ENCODE peak calls at places on chromosomes 3 and 15, in five cellular contexts. S is HepG2, N is MM.1S, Q is K562, H is astrocyte. G is an unnamed sample.

GRCh38 chr3:12758025-12758830 is 831 bp downstream of the TMEM40 start:
- DNase-seq in S (no peak), H (peak), N (peak), Q (no peak), G (peak)

GRCh38 chr15:77083381-77084160 is 12.7 kb upstream of the TSPAN3 start:
- DNase-seq in N (no peak), H (peak), S (peak), Q (no peak), G (peak)

GRCh38 chr3:138455801-138456716 is 21.6 kb downstream of the ESYT3 start:
- DNase-seq in Q (no peak), N (no peak), S (no peak), H (peak), G (no peak)

GRCh38 chr3:42185044-42185443 is 80.9 kb downstream of the CCK start:
- DNase-seq in H (peak), Q (no peak), S (no peak), N (no peak), G (peak)

GRCh38 chr15:74421302-74422245 is 12.2 kb downstream of the SEMA7A start:
- DNase-seq in N (no peak), H (no peak), Q (no peak), S (peak), G (no peak)

GRCh38 chr15:40282870-40283614 is at the start of gene ANKRD63:
- DNase-seq in Q (peak), N (no peak), H (no peak), S (no peak), G (no peak)

GRCh38 chr3:59818033-59818936 is 768.5 kb upstream of the CFAP20DC start:
- DNase-seq in N (no peak), H (peak), Q (peak), S (no peak), G (peak)

GRCh38 chr3:179695672-179696313 is 43.0 kb downstream of the USP13 start:
- DNase-seq in N (no peak), S (no peak), Q (no peak), H (no peak), G (no peak)

GRCh38 chr3:187822402-187822801 is 77.1 kb upstream of the BCL6 start:
- DNase-seq in N (no peak), H (no peak), Q (no peak), S (no peak), G (no peak)

DNA sequence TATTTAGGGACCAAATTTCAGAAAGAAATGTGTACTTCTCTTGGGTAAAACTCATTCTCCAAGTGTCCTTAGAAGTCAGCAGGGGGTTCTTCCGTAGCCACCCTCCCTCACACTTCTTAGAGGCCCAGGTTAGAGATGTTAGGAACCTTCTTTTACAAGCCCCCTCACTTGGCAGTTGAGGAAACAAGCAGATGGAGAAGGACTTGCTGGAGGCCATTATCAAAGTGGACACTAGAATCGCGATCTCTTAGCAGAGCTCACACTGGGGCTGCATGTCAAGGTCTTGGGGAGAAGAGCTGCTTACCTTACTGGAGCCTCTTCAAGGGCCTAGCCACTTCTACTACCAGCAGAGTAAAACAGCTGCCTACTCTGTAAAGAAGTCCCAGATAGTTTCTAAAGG is 69.4 kb upstream of the POLG start:
- DNase-seq in Q (no peak), S (no peak), N (no peak), H (no peak), G (no peak)
- H3K27ac ChIP-seq in Q (no peak), S (no peak), N (no peak), H (no peak), G (no peak)

GRCh38 chr3:98977520-98977919 is 76.0 kb upstream of the DCBLD2 start:
- DNase-seq in S (peak), N (peak), Q (no peak), H (peak), G (peak)
- H3K9ac ChIP-seq in S (no peak), N (no peak), Q (no peak), H (peak), G (no peak)

GRCh38 chr3:119352235-119352634 is 58.1 kb downstream of the ARHGAP31 start:
- DNase-seq in N (peak), H (peak), S (no peak), Q (peak), G (peak)

GRCh38 chr3:119347036-119347435 is 52.9 kb downstream of the ARHGAP31 start:
- DNase-seq in H (no peak), S (no peak), N (no peak), Q (no peak), G (no peak)

GRCh38 chr3:119350114-119350513 is 55.9 kb downstream of the ARHGAP31 start:
- DNase-seq in Q (no peak), N (no peak), H (no peak), S (no peak), G (no peak)

GRCh38 chr3:119346076-119346496 is 51.9 kb downstream of the ARHGAP31 start:
- DNase-seq in Q (no peak), S (no peak), H (no peak), N (no peak), G (no peak)

DNA sequence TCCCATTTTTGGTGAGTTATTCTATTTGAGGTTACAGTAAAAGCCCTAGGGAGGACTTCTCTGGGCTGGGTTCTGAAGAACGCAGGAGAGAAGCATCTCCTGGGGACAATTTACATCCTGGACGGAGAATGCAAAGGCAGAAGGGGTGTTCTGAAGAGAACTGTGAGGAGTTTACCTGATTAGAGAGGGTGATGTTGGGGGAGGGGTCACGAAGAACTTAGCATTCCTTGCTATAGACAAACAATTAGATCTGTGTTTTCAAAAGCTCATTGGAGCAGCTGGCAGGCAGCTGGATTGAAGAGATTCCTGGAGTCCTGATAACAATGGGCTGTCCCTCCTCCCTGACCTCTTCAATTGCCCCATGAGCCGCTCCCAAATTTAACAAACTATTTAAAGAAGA is 55.2 kb downstream of the ARHGAP31 start:
- DNase-seq in H (no peak), N (no peak), S (no peak), Q (no peak), G (no peak)
- H3K27ac ChIP-seq in H (no peak), N (no peak), S (no peak), Q (no peak), G (no peak)

DNA sequence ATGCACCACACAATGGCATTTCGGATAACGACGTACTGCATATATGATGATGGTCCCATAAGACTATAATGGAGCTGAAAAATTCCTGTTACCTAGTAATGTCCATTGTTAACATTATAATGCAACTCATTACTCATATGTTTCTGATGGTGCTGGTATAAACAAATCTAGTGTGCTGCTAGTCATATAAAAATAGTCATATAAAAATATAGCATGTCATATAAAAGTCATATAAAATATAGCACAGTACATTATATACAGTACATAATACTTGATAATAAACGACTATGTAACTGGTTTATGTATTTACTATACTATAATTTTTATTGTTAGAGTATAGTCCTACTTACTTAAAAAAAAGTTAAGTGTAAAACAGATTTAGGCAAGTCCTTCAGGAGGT is 50.6 kb downstream of the HACD2 start:
- DNase-seq in Q (no peak), N (no peak), S (no peak), H (no peak), G (no peak)
- H3K9ac ChIP-seq in Q (no peak), N (no peak), S (no peak), H (no peak), G (no peak)

G was measured in mammary epithelial cell.